ENCODE peak calls at places on chromosomes 5 and 9, in six cellular contexts. One of them, this sample, is unnamed.

GRCh38 chr9:79501546-79501945 is 70.2 kb upstream of the TLE4 start:
- DNase-seq in KG1: no peak
- DNase-seq in AG09309: no peak
- DNase-seq in fibroblast of the conjunctiva: no peak
- DNase-seq in Daoy: no peak
- DNase-seq in HFFc6: no peak
- DNase-seq in this sample: no peak

GRCh38 chr5:112690605-112691340 is 46.9 kb upstream of the APC start:
- DNase-seq in KG1: no peak
- DNase-seq in AG09309: no peak
- DNase-seq in fibroblast of the conjunctiva: no peak
- DNase-seq in Daoy: no peak
- DNase-seq in HFFc6: no peak
- DNase-seq in this sample: no peak

GRCh38 chr9:89374176-89374575 is 55.9 kb downstream of the SECISBP2 start:
- DNase-seq in KG1: no peak
- DNase-seq in AG09309: no peak
- DNase-seq in fibroblast of the conjunctiva: no peak
- DNase-seq in Daoy: peak
- DNase-seq in HFFc6: no peak
- DNase-seq in this sample: no peak

GRCh38 chr5:17302138-17302537 is 84.7 kb downstream of the BASP1 start:
- DNase-seq in KG1: no peak
- DNase-seq in AG09309: no peak
- DNase-seq in fibroblast of the conjunctiva: no peak
- DNase-seq in Daoy: peak
- DNase-seq in HFFc6: peak
- DNase-seq in this sample: no peak

GRCh38 chr5:89106479-89106878 is 223.5 kb upstream of the MEF2C start:
- DNase-seq in KG1: no peak
- DNase-seq in AG09309: no peak
- DNase-seq in fibroblast of the conjunctiva: no peak
- DNase-seq in Daoy: no peak
- DNase-seq in HFFc6: no peak
- DNase-seq in this sample: no peak

GRCh38 chr5:123472150-123472549 is 39.8 kb upstream of the CSNK1G3 start:
- DNase-seq in KG1: no peak
- DNase-seq in AG09309: no peak
- DNase-seq in fibroblast of the conjunctiva: no peak
- DNase-seq in Daoy: no peak
- DNase-seq in HFFc6: no peak
- DNase-seq in this sample: no peak

GRCh38 chr9:120723547-120723946 is 9.3 kb upstream of the MEGF9 start:
- DNase-seq in KG1: no peak
- DNase-seq in AG09309: no peak
- DNase-seq in fibroblast of the conjunctiva: no peak
- DNase-seq in Daoy: no peak
- DNase-seq in HFFc6: no peak
- DNase-seq in this sample: no peak

GRCh38 chr5:169286572-169287325 is 14.2 kb downstream of the SLIT3 start:
- DNase-seq in KG1: no peak
- DNase-seq in AG09309: no peak
- DNase-seq in fibroblast of the conjunctiva: no peak
- DNase-seq in Daoy: no peak
- DNase-seq in HFFc6: no peak
- DNase-seq in this sample: no peak

GRCh38 chr5:37837101-37838032 is 2.5 kb downstream of the GDNF start:
- DNase-seq in KG1: peak
- DNase-seq in AG09309: no peak
- DNase-seq in fibroblast of the conjunctiva: peak
- DNase-seq in Daoy: peak
- DNase-seq in HFFc6: peak
- DNase-seq in this sample: peak

GRCh38 chr5:123599171-123599570 is 87.2 kb downstream of the CSNK1G3 start:
- DNase-seq in KG1: no peak
- DNase-seq in AG09309: no peak
- DNase-seq in fibroblast of the conjunctiva: no peak
- DNase-seq in Daoy: no peak
- DNase-seq in HFFc6: no peak
- DNase-seq in this sample: no peak

GRCh38 chr9:68750786-68751185 is 45.7 kb downstream of the PIP5K1B start:
- DNase-seq in KG1: no peak
- DNase-seq in AG09309: no peak
- DNase-seq in fibroblast of the conjunctiva: no peak
- DNase-seq in Daoy: peak
- DNase-seq in HFFc6: no peak
- DNase-seq in this sample: no peak

GRCh38 chr5:2299388-2300220 is 416.9 kb upstream of the IRX4 start:
- DNase-seq in KG1: no peak
- DNase-seq in AG09309: no peak
- DNase-seq in fibroblast of the conjunctiva: no peak
- DNase-seq in Daoy: no peak
- DNase-seq in HFFc6: no peak
- DNase-seq in this sample: no peak

GRCh38 chr5:159891371-159891770 is 24.9 kb upstream of the ADRA1B start:
- DNase-seq in KG1: no peak
- DNase-seq in AG09309: no peak
- DNase-seq in fibroblast of the conjunctiva: no peak
- DNase-seq in Daoy: no peak
- DNase-seq in HFFc6: no peak
- DNase-seq in this sample: no peak

GRCh38 chr5:138790684-138791083 is 37.5 kb downstream of the CTNNA1 start:
- DNase-seq in KG1: no peak
- DNase-seq in AG09309: no peak
- DNase-seq in fibroblast of the conjunctiva: no peak
- DNase-seq in Daoy: no peak
- DNase-seq in HFFc6: peak
- DNase-seq in this sample: no peak

This sample was measured in Panc1.